ENCODE peak calls at places on chromosomes 2 and 18, in eight cellular contexts. F is neural progenitor cell, R is DND-41, G is IMR-90, U is A549, P is psoas muscle, H is GM23248, K is thoracic aorta. V is an unnamed sample.

GRCh38 chr2:46963210-46963609 is 47.6 kb upstream of the MCFD2 start:
- DNase-seq in U (no peak), H (no peak), P (no peak), R (no peak), K (no peak), F (no peak), G (no peak), V (no peak)

GRCh38 chr18:57466745-57467144 is 31.6 kb downstream of the ONECUT2 start:
- DNase-seq in P (no peak), H (no peak), G (no peak), R (no peak), K (no peak), F (no peak), U (no peak), V (no peak)

GRCh38 chr2:48600917-48601316 is 16.7 kb upstream of the GTF2A1L start:
- DNase-seq in U (no peak), H (peak; percentile 95), P (no peak), R (no peak), G (peak; percentile 87), K (no peak), F (no peak), V (no peak)

GRCh38 chr2:72835403-72835802 is 9.6 kb upstream of the EXOC6B start:
- DNase-seq in R (no peak), H (no peak), F (no peak), P (no peak), G (no peak), U (no peak), K (no peak), V (no peak)

GRCh38 chr2:113846439-113846838 is 43.5 kb upstream of the ACTR3 start:
- DNase-seq in F (no peak), H (no peak), K (no peak), G (no peak), R (no peak), P (no peak), U (no peak), V (no peak)

GRCh38 chr2:82539222-82539621 is 1919.9 kb downstream of the SUCLG1 start:
- DNase-seq in R (no peak), F (no peak), P (no peak), G (no peak), U (no peak), K (no peak), H (no peak), V (no peak)

GRCh38 chr2:74297391-74297790 is 45.8 kb downstream of the SLC4A5 start:
- DNase-seq in R (no peak), K (no peak), P (no peak), G (no peak), U (no peak), F (no peak), H (no peak), V (no peak)

GRCh38 chr2:238439093-238439849 is 12.5 kb downstream of the ASB1 start:
- DNase-seq in F (no peak), P (peak; percentile 51), H (peak; percentile 99), G (peak; percentile 98), K (peak; percentile 45), R (no peak), U (peak; percentile 55), V (no peak)

GRCh38 chr2:135650721-135651120 is 90.9 kb upstream of the UBXN4 start:
- DNase-seq in U (no peak), K (no peak), R (no peak), G (no peak), F (no peak), H (no peak), P (no peak), V (no peak)

GRCh38 chr2:51290725-51291124 is 258.8 kb upstream of the NRXN1 start:
- DNase-seq in U (no peak), K (no peak), F (no peak), P (no peak), H (no peak), G (peak; percentile 72), R (no peak), V (no peak)

GRCh38 chr2:84694088-84694622 is 177.9 kb downstream of the DNAH6 start:
- DNase-seq in R (peak; percentile 8), F (no peak), K (no peak), H (no peak), P (no peak), U (no peak), G (no peak), V (no peak)

DNA sequence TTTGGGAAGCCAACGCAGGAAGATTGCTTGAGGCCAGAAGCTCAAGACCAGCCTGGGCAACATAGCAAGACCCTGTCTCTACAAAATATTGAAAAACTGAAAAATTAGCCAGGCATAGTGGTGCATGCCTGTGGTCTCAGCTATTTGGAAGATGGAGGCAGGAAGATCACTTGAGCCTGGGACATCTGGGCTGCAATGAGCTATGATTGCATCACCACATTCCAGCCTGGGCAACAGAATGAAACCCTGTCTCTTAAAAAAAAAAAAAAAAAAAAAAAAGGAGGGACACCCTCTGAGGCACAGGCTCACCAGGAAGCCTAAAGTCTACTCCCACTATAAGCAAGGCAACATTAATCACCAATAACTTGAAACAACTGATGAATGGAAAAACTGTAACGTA is 151.1 kb downstream of the CCDC148 start:
- DNase-seq in F (no peak), U (no peak), H (no peak), P (no peak), K (no peak), G (no peak), R (no peak), V (no peak)
- H3K9me3 ChIP-seq in F (no peaks in the 10 kb centered on the region), U (no peaks in the 10 kb centered on the region), H (no peaks in the 10 kb centered on the region), P (no peaks in the 10 kb centered on the region), K (no peaks in the 10 kb centered on the region), G (no peaks in the 10 kb centered on the region), R (no peaks in the 10 kb centered on the region), V (no peaks in the 10 kb centered on the region)

DNA sequence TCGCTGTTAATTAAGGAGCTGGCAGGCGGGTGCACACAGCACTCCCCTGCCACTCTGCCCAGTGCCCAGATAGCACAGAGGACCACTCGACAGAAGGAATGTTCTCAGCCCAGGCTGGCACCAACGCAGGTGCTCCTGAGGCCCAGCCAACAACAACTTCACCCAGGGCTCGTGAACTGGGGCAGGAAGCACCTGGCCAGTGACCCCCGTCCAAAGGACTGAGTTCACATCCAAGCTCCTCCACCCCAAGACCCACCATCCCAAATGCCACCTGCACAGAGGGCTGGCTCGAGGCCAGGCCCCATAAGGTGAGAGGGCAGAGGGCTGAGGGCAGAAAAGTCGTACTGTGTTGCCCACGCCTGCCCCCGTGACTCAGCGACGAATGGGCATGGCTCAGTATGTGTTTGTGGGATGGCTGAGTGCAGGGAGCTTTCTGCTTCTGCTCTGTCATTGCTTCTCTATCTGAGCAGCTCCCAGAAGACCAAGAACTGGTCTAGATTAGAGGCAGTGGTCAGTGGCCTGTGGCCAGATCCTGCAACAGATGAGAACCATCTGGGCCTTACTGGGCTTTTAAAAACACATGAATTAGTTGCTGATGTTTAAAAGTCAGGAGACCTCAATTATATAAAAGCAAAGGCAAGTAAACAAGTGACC is 68.4 kb downstream of the POLR1A start:
- DNase-seq in H (peak; percentile 94), F (no peak), K (peak; percentile 55), U (no peak), P (peak; percentile 72), R (peak; percentile 80), G (peak; percentile 92), V (peak; percentile 87)
- H3K4me1 ChIP-seq in H (peaks cover 36% of the 10 kb centered on the region), F (no peaks in the 10 kb centered on the region), K (peaks cover 37% of the 10 kb centered on the region), U (peaks cover 15% of the 10 kb centered on the region), P (peaks cover 71% of the 10 kb centered on the region), R (peaks cover 70% of the 10 kb centered on the region), G (peaks cover 29% of the 10 kb centered on the region), V (peaks cover 63% of the 10 kb centered on the region)

GRCh38 chr2:3025984-3026383 is 351.6 kb downstream of the EIPR1 start:
- DNase-seq in K (no peak), G (no peak), U (no peak), F (no peak), R (no peak), P (no peak), H (no peak), V (no peak)
- H3K9me3 ChIP-seq in K (no peaks in the 10 kb centered on the region), G (peaks cover 28% of the 10 kb centered on the region), U (no peaks in the 10 kb centered on the region), F (no peaks in the 10 kb centered on the region), R (no peaks in the 10 kb centered on the region), P (no peaks in the 10 kb centered on the region), H (no peaks in the 10 kb centered on the region), V (no peaks in the 10 kb centered on the region)

DNA sequence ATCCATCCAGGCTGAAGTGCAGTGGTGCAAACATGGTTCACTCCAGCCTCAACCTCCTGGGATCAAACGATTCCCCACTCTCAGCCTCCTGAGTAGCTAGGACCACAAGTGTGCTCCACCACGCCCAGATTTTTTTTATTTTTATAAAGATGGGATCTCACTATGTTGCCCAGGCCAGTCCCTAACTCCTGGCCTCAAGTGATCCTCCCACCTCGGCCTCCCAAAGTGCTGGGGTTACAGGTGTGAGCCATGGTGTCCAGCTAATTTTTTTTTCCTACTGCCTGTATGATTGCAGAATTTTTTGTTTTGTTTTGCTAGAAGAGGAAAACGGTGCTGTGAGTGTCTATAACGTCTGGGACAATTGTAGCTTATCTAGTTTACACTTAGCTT is 38.3 kb downstream of the ADI1 start:
- DNase-seq in H (no peak), G (no peak), K (no peak), P (no peak), U (no peak), F (no peak), R (no peak), V (no peak)
- H3K4me1 ChIP-seq in H (no peaks in the 10 kb centered on the region), G (peaks cover 5% of the 10 kb centered on the region), K (no peaks in the 10 kb centered on the region), P (peaks cover 15% of the 10 kb centered on the region), U (no peaks in the 10 kb centered on the region), F (peaks cover 11% of the 10 kb centered on the region), R (no peaks in the 10 kb centered on the region), V (no peaks in the 10 kb centered on the region)